ENCODE peak calls at places on chromosomes 16 and 17, in eight cellular contexts. One of them, this sample, is unnamed.

GRCh38 chr17:41801374-41802062 is 10.2 kb downstream of the P3H4 start:
- DNase-seq in tibial artery: peak; percentile 83
- DNase-seq in lung: peak; percentile 84
- DNase-seq in ovary: peak; percentile 86
- DNase-seq in effector memory CD4-positive, alpha-beta T cell: peak; percentile 32
- DNase-seq in neuronal stem cell: peak; percentile 77
- DNase-seq in kidney: peak; percentile 93
- DNase-seq in CD8-positive, alpha-beta memory T cell: peak; percentile 76
- DNase-seq in this sample: peak; percentile 82

GRCh38 chr17:37147301-37147812 is 198.6 kb downstream of the AATF start:
- DNase-seq in CD8-positive, alpha-beta memory T cell: no peak
- DNase-seq in effector memory CD4-positive, alpha-beta T cell: no peak
- DNase-seq in kidney: no peak
- DNase-seq in ovary: no peak
- DNase-seq in tibial artery: no peak
- DNase-seq in lung: no peak
- DNase-seq in neuronal stem cell: no peak
- DNase-seq in this sample: peak; percentile 11

GRCh38 chr17:83200231-83200699 is 120.9 kb downstream of the METRNL start:
- DNase-seq in kidney: peak; percentile 90
- DNase-seq in ovary: peak; percentile 35
- DNase-seq in effector memory CD4-positive, alpha-beta T cell: peak; percentile 32
- DNase-seq in lung: peak; percentile 48
- DNase-seq in neuronal stem cell: no peak
- DNase-seq in tibial artery: peak; percentile 83
- DNase-seq in CD8-positive, alpha-beta memory T cell: peak; percentile 83
- DNase-seq in this sample: no peak

GRCh38 chr17:54899201-54899600 is 1.5 kb upstream of the TOM1L1 start:
- DNase-seq in CD8-positive, alpha-beta memory T cell: no peak
- DNase-seq in kidney: no peak
- DNase-seq in lung: no peak
- DNase-seq in ovary: no peak
- DNase-seq in effector memory CD4-positive, alpha-beta T cell: no peak
- DNase-seq in tibial artery: no peak
- DNase-seq in neuronal stem cell: no peak
- DNase-seq in this sample: no peak

GRCh38 chr17:65401581-65401980 is 159.9 kb downstream of the AXIN2 start:
- DNase-seq in neuronal stem cell: no peak
- DNase-seq in CD8-positive, alpha-beta memory T cell: no peak
- DNase-seq in ovary: no peak
- DNase-seq in lung: no peak
- DNase-seq in effector memory CD4-positive, alpha-beta T cell: no peak
- DNase-seq in tibial artery: no peak
- DNase-seq in kidney: no peak
- DNase-seq in this sample: no peak

GRCh38 chr17:11991461-11991860 is 5.8 kb downstream of the ZNF18 start:
- DNase-seq in effector memory CD4-positive, alpha-beta T cell: no peak
- DNase-seq in CD8-positive, alpha-beta memory T cell: no peak
- DNase-seq in lung: no peak
- DNase-seq in ovary: no peak
- DNase-seq in tibial artery: no peak
- DNase-seq in neuronal stem cell: no peak
- DNase-seq in kidney: no peak
- DNase-seq in this sample: no peak

GRCh38 chr16:85416267-85417109 is 196.6 kb upstream of the GSE1 start:
- DNase-seq in ovary: peak; percentile 47
- DNase-seq in tibial artery: peak; percentile 26
- DNase-seq in lung: peak; percentile 86
- DNase-seq in kidney: peak; percentile 78
- DNase-seq in CD8-positive, alpha-beta memory T cell: peak; percentile 79
- DNase-seq in neuronal stem cell: no peak
- DNase-seq in effector memory CD4-positive, alpha-beta T cell: peak; percentile 43
- DNase-seq in this sample: peak; percentile 31

GRCh38 chr17:31241116-31241515 is 55.9 kb downstream of the OMG start:
- DNase-seq in tibial artery: no peak
- DNase-seq in ovary: no peak
- DNase-seq in kidney: no peak
- DNase-seq in neuronal stem cell: no peak
- DNase-seq in lung: no peak
- DNase-seq in effector memory CD4-positive, alpha-beta T cell: no peak
- DNase-seq in CD8-positive, alpha-beta memory T cell: no peak
- DNase-seq in this sample: no peak

GRCh38 chr16:50565428-50565827 is 17.2 kb downstream of the NKD1 start:
- DNase-seq in ovary: no peak
- DNase-seq in lung: no peak
- DNase-seq in tibial artery: no peak
- DNase-seq in kidney: no peak
- DNase-seq in effector memory CD4-positive, alpha-beta T cell: no peak
- DNase-seq in CD8-positive, alpha-beta memory T cell: no peak
- DNase-seq in neuronal stem cell: no peak
- DNase-seq in this sample: no peak

GRCh38 chr17:61555127-61555531 is 35.9 kb downstream of the NACA2 start:
- DNase-seq in CD8-positive, alpha-beta memory T cell: no peak
- DNase-seq in tibial artery: no peak
- DNase-seq in lung: no peak
- DNase-seq in effector memory CD4-positive, alpha-beta T cell: no peak
- DNase-seq in neuronal stem cell: no peak
- DNase-seq in ovary: no peak
- DNase-seq in kidney: no peak
- DNase-seq in this sample: no peak

GRCh38 chr16:89621698-89622409 is 8.4 kb downstream of the DPEP1 start:
- DNase-seq in lung: no peak
- DNase-seq in tibial artery: no peak
- DNase-seq in neuronal stem cell: no peak
- DNase-seq in CD8-positive, alpha-beta memory T cell: no peak
- DNase-seq in kidney: no peak
- DNase-seq in ovary: no peak
- DNase-seq in effector memory CD4-positive, alpha-beta T cell: no peak
- DNase-seq in this sample: no peak

GRCh38 chr16:74700206-74701040 is at the start of gene MLKL:
- DNase-seq in ovary: no peak
- DNase-seq in tibial artery: peak; percentile 67
- DNase-seq in effector memory CD4-positive, alpha-beta T cell: peak; percentile 46
- DNase-seq in kidney: peak; percentile 87
- DNase-seq in lung: peak; percentile 72
- DNase-seq in neuronal stem cell: no peak
- DNase-seq in CD8-positive, alpha-beta memory T cell: peak; percentile 68
- DNase-seq in this sample: peak; percentile 61

GRCh38 chr17:30332057-30332542 is 1.8 kb downstream of the TMIGD1 start:
- DNase-seq in neuronal stem cell: no peak
- DNase-seq in effector memory CD4-positive, alpha-beta T cell: peak; percentile 32
- DNase-seq in kidney: no peak
- DNase-seq in ovary: no peak
- DNase-seq in CD8-positive, alpha-beta memory T cell: peak; percentile 71
- DNase-seq in tibial artery: no peak
- DNase-seq in lung: no peak
- DNase-seq in this sample: no peak

GRCh38 chr16:69839240-69839688 is 77.1 kb downstream of the WWP2 start:
- DNase-seq in lung: no peak
- DNase-seq in CD8-positive, alpha-beta memory T cell: no peak
- DNase-seq in neuronal stem cell: no peak
- DNase-seq in tibial artery: no peak
- DNase-seq in kidney: no peak
- DNase-seq in ovary: no peak
- DNase-seq in effector memory CD4-positive, alpha-beta T cell: no peak
- DNase-seq in this sample: no peak

GRCh38 chr16:72198021-72198420 is 26.1 kb upstream of the PMFBP1 start:
- DNase-seq in effector memory CD4-positive, alpha-beta T cell: no peak
- DNase-seq in tibial artery: peak; percentile 75
- DNase-seq in neuronal stem cell: no peak
- DNase-seq in kidney: no peak
- DNase-seq in CD8-positive, alpha-beta memory T cell: no peak
- DNase-seq in ovary: peak; percentile 41
- DNase-seq in lung: no peak
- DNase-seq in this sample: no peak

GRCh38 chr17:17845046-17845775 is 8.4 kb upstream of the SREBF1 start:
- DNase-seq in ovary: peak; percentile 41
- DNase-seq in kidney: no peak
- DNase-seq in neuronal stem cell: no peak
- DNase-seq in lung: no peak
- DNase-seq in CD8-positive, alpha-beta memory T cell: no peak
- DNase-seq in tibial artery: no peak
- DNase-seq in effector memory CD4-positive, alpha-beta T cell: no peak
- DNase-seq in this sample: no peak

GRCh38 chr17:80214878-80215210 is 5.3 kb downstream of the SGSH start:
- DNase-seq in tibial artery: no peak
- DNase-seq in kidney: peak; percentile 70
- DNase-seq in ovary: peak; percentile 21
- DNase-seq in CD8-positive, alpha-beta memory T cell: no peak
- DNase-seq in effector memory CD4-positive, alpha-beta T cell: no peak
- DNase-seq in neuronal stem cell: no peak
- DNase-seq in lung: no peak
- DNase-seq in this sample: no peak

GRCh38 chr17:57266842-57267241 is 10.5 kb downstream of the MSI2 start:
- DNase-seq in tibial artery: no peak
- DNase-seq in effector memory CD4-positive, alpha-beta T cell: no peak
- DNase-seq in kidney: no peak
- DNase-seq in CD8-positive, alpha-beta memory T cell: no peak
- DNase-seq in lung: no peak
- DNase-seq in ovary: no peak
- DNase-seq in neuronal stem cell: no peak
- DNase-seq in this sample: no peak
- H3K27ac ChIP-seq in tibial artery: no peak overlapping the region
- H3K27ac ChIP-seq in effector memory CD4-positive, alpha-beta T cell: no peak overlapping the region
- H3K27ac ChIP-seq in kidney: peak overlapping the region; percentile 18
- H3K27ac ChIP-seq in CD8-positive, alpha-beta memory T cell: no peak overlapping the region
- H3K27ac ChIP-seq in lung: no peak overlapping the region
- H3K27ac ChIP-seq in ovary: no peak overlapping the region
- H3K27ac ChIP-seq in neuronal stem cell: no peak overlapping the region
- H3K27ac ChIP-seq in this sample: no peak overlapping the region

GRCh38 chr16:28130099-28131088 is 66.9 kb upstream of the GSG1L start:
- DNase-seq in CD8-positive, alpha-beta memory T cell: no peak
- DNase-seq in lung: no peak
- DNase-seq in kidney: no peak
- DNase-seq in ovary: no peak
- DNase-seq in neuronal stem cell: peak; percentile 1
- DNase-seq in effector memory CD4-positive, alpha-beta T cell: no peak
- DNase-seq in tibial artery: no peak
- DNase-seq in this sample: no peak

GRCh38 chr16:28131210-28131609 is 67.7 kb upstream of the GSG1L start:
- DNase-seq in effector memory CD4-positive, alpha-beta T cell: no peak
- DNase-seq in lung: no peak
- DNase-seq in ovary: no peak
- DNase-seq in CD8-positive, alpha-beta memory T cell: no peak
- DNase-seq in kidney: no peak
- DNase-seq in tibial artery: peak; percentile 29
- DNase-seq in neuronal stem cell: no peak
- DNase-seq in this sample: no peak

GRCh38 chr16:28133666-28134065 is 70.2 kb upstream of the GSG1L start:
- DNase-seq in kidney: no peak
- DNase-seq in lung: no peak
- DNase-seq in effector memory CD4-positive, alpha-beta T cell: no peak
- DNase-seq in tibial artery: no peak
- DNase-seq in ovary: no peak
- DNase-seq in CD8-positive, alpha-beta memory T cell: no peak
- DNase-seq in neuronal stem cell: no peak
- DNase-seq in this sample: no peak

GRCh38 chr16:28126684-28127620 is 63.4 kb upstream of the GSG1L start:
- DNase-seq in ovary: no peak
- DNase-seq in kidney: no peak
- DNase-seq in CD8-positive, alpha-beta memory T cell: no peak
- DNase-seq in lung: no peak
- DNase-seq in effector memory CD4-positive, alpha-beta T cell: no peak
- DNase-seq in neuronal stem cell: no peak
- DNase-seq in tibial artery: no peak
- DNase-seq in this sample: no peak

GRCh38 chr16:28131743-28132393 is 68.4 kb upstream of the GSG1L start:
- DNase-seq in neuronal stem cell: no peak
- DNase-seq in tibial artery: no peak
- DNase-seq in ovary: no peak
- DNase-seq in lung: no peak
- DNase-seq in kidney: no peak
- DNase-seq in effector memory CD4-positive, alpha-beta T cell: no peak
- DNase-seq in CD8-positive, alpha-beta memory T cell: no peak
- DNase-seq in this sample: no peak
- H3K36me3 ChIP-seq in neuronal stem cell: peaks cover 100% of the 10 kb centered on the region
- H3K36me3 ChIP-seq in tibial artery: peaks cover 65% of the 10 kb centered on the region
- H3K36me3 ChIP-seq in ovary: no peaks in the 10 kb centered on the region
- H3K36me3 ChIP-seq in lung: peaks cover 25% of the 10 kb centered on the region
- H3K36me3 ChIP-seq in kidney: peaks cover 31% of the 10 kb centered on the region
- H3K36me3 ChIP-seq in effector memory CD4-positive, alpha-beta T cell: peaks cover 84% of the 10 kb centered on the region
- H3K36me3 ChIP-seq in CD8-positive, alpha-beta memory T cell: peaks cover 81% of the 10 kb centered on the region
- H3K36me3 ChIP-seq in this sample: peaks cover 42% of the 10 kb centered on the region

GRCh38 chr16:3194792-3195191 is 6.8 kb downstream of the OR1F1 start:
- DNase-seq in kidney: no peak
- DNase-seq in CD8-positive, alpha-beta memory T cell: no peak
- DNase-seq in lung: no peak
- DNase-seq in ovary: no peak
- DNase-seq in effector memory CD4-positive, alpha-beta T cell: no peak
- DNase-seq in tibial artery: no peak
- DNase-seq in neuronal stem cell: no peak
- DNase-seq in this sample: no peak
- H3K27ac ChIP-seq in kidney: no peak overlapping the region
- H3K27ac ChIP-seq in CD8-positive, alpha-beta memory T cell: no peak overlapping the region
- H3K27ac ChIP-seq in lung: no peak overlapping the region
- H3K27ac ChIP-seq in ovary: no peak overlapping the region
- H3K27ac ChIP-seq in effector memory CD4-positive, alpha-beta T cell: no peak overlapping the region
- H3K27ac ChIP-seq in tibial artery: no peak overlapping the region
- H3K27ac ChIP-seq in neuronal stem cell: no peak overlapping the region
- H3K27ac ChIP-seq in this sample: no peak overlapping the region

GRCh38 chr16:651844-652243 is 2.7 kb downstream of the WDR90 start:
- DNase-seq in ovary: no peak
- DNase-seq in lung: no peak
- DNase-seq in tibial artery: no peak
- DNase-seq in kidney: no peak
- DNase-seq in neuronal stem cell: no peak
- DNase-seq in effector memory CD4-positive, alpha-beta T cell: no peak
- DNase-seq in CD8-positive, alpha-beta memory T cell: no peak
- DNase-seq in this sample: no peak

GRCh38 chr16:657487-657886 is 8.3 kb downstream of the WDR90 start:
- DNase-seq in kidney: no peak
- DNase-seq in CD8-positive, alpha-beta memory T cell: no peak
- DNase-seq in neuronal stem cell: no peak
- DNase-seq in ovary: no peak
- DNase-seq in tibial artery: no peak
- DNase-seq in lung: no peak
- DNase-seq in effector memory CD4-positive, alpha-beta T cell: no peak
- DNase-seq in this sample: no peak

GRCh38 chr16:649646-650045 is 481 bp downstream of the WDR90 start:
- DNase-seq in tibial artery: no peak
- DNase-seq in effector memory CD4-positive, alpha-beta T cell: no peak
- DNase-seq in kidney: no peak
- DNase-seq in CD8-positive, alpha-beta memory T cell: no peak
- DNase-seq in lung: no peak
- DNase-seq in ovary: no peak
- DNase-seq in neuronal stem cell: no peak
- DNase-seq in this sample: no peak

GRCh38 chr16:652454-653021 is 3.4 kb downstream of the WDR90 start:
- DNase-seq in neuronal stem cell: no peak
- DNase-seq in effector memory CD4-positive, alpha-beta T cell: no peak
- DNase-seq in ovary: no peak
- DNase-seq in tibial artery: no peak
- DNase-seq in lung: no peak
- DNase-seq in CD8-positive, alpha-beta memory T cell: no peak
- DNase-seq in kidney: no peak
- DNase-seq in this sample: no peak

GRCh38 chr16:654034-654433 is 4.9 kb downstream of the WDR90 start:
- DNase-seq in CD8-positive, alpha-beta memory T cell: no peak
- DNase-seq in ovary: no peak
- DNase-seq in kidney: no peak
- DNase-seq in lung: no peak
- DNase-seq in neuronal stem cell: no peak
- DNase-seq in tibial artery: no peak
- DNase-seq in effector memory CD4-positive, alpha-beta T cell: no peak
- DNase-seq in this sample: no peak
- H3K36me3 ChIP-seq in CD8-positive, alpha-beta memory T cell: no peaks in the 10 kb centered on the region
- H3K36me3 ChIP-seq in ovary: no peaks in the 10 kb centered on the region
- H3K36me3 ChIP-seq in kidney: no peaks in the 10 kb centered on the region
- H3K36me3 ChIP-seq in lung: no peaks in the 10 kb centered on the region
- H3K36me3 ChIP-seq in neuronal stem cell: peaks cover 70% of the 10 kb centered on the region
- H3K36me3 ChIP-seq in tibial artery: peaks cover 12% of the 10 kb centered on the region
- H3K36me3 ChIP-seq in effector memory CD4-positive, alpha-beta T cell: no peaks in the 10 kb centered on the region
- H3K36me3 ChIP-seq in this sample: no peaks in the 10 kb centered on the region

GRCh38 chr17:78753316-78754250 is 28.5 kb downstream of the CYTH1 start:
- DNase-seq in tibial artery: no peak
- DNase-seq in CD8-positive, alpha-beta memory T cell: no peak
- DNase-seq in ovary: no peak
- DNase-seq in kidney: no peak
- DNase-seq in effector memory CD4-positive, alpha-beta T cell: no peak
- DNase-seq in lung: no peak
- DNase-seq in neuronal stem cell: no peak
- DNase-seq in this sample: no peak
- H3K27ac ChIP-seq in tibial artery: no peak overlapping the region
- H3K27ac ChIP-seq in CD8-positive, alpha-beta memory T cell: no peak overlapping the region
- H3K27ac ChIP-seq in ovary: no peak overlapping the region
- H3K27ac ChIP-seq in kidney: no peak overlapping the region
- H3K27ac ChIP-seq in effector memory CD4-positive, alpha-beta T cell: peak overlapping the region; percentile 87
- H3K27ac ChIP-seq in lung: no peak overlapping the region
- H3K27ac ChIP-seq in neuronal stem cell: no peak overlapping the region
- H3K27ac ChIP-seq in this sample: no peak overlapping the region